ENCODE peak calls at places on chromosomes 12 and 14, in eight cellular contexts. A is nephron progenitor cell; C is gastrocnemius medialis; R is amniotic epithelial cell; U is SIG-M5; B is stimulated activated CD4-positive, alpha-beta T cell treated with anti-CD3 and anti-CD28 coated beads, Interleukin-1b, Interleukin-23, amount 100 ng/mL, for 4 hours; T is NCI-H1048; L is SHP77. V is an unnamed sample.

GRCh38 chr14:106039400-106039799 is 513.0 kb downstream of the TMEM121 start:
- DNase-seq in A (no peak), C (no peak), R (no peak), U (no peak), B (peak), T (no peak), L (no peak), V (peak)

GRCh38 chr12:103431950-103432349 is 63.8 kb downstream of the C12orf42 start:
- DNase-seq in A (no peak), C (no peak), R (no peak), U (no peak), B (no peak), T (no peak), L (no peak), V (no peak)

GRCh38 chr12:31959701-31960391 is 631 bp downstream of the RESF1 start:
- DNase-seq in A (peak), C (peak), R (peak), U (no peak), B (peak), T (no peak), L (peak), V (peak)

GRCh38 chr12:30732954-30733637 is 21.7 kb downstream of the CAPRIN2 start:
- DNase-seq in A (no peak), C (no peak), R (no peak), U (no peak), B (no peak), T (no peak), L (no peak), V (no peak)

GRCh38 chr14:105748204-105748578 is 221.8 kb downstream of the TMEM121 start:
- DNase-seq in A (no peak), C (no peak), R (no peak), U (no peak), B (no peak), T (no peak), L (no peak), V (no peak)

GRCh38 chr14:52837451-52837850 is 46.0 kb upstream of the GNPNAT1 start:
- DNase-seq in A (no peak), C (no peak), R (no peak), U (no peak), B (no peak), T (no peak), L (no peak), V (no peak)

GRCh38 chr12:89890191-89890590 is 181.6 kb upstream of the ATP2B1 start:
- DNase-seq in A (no peak), C (no peak), R (no peak), U (no peak), B (no peak), T (no peak), L (no peak), V (no peak)

GRCh38 chr12:18135086-18135485 is 45.1 kb upstream of the RERGL start:
- DNase-seq in A (no peak), C (no peak), R (no peak), U (no peak), B (no peak), T (no peak), L (no peak), V (no peak)

GRCh38 chr12:7093892-7094291 is 1.6 kb upstream of the C1R start:
- DNase-seq in A (no peak), C (no peak), R (peak), U (no peak), B (no peak), T (no peak), L (no peak), V (no peak)

GRCh38 chr12:3432868-3433267 is 58.1 kb upstream of the PRMT8 start:
- DNase-seq in A (no peak), C (no peak), R (no peak), U (no peak), B (no peak), T (no peak), L (no peak), V (no peak)

GRCh38 chr12:14284189-14284722 is 81.2 kb upstream of the ATF7IP start:
- DNase-seq in A (peak), C (no peak), R (peak), U (no peak), B (no peak), T (no peak), L (peak), V (no peak)

GRCh38 chr12:52836042-52836466 is 1.9 kb upstream of the KRT79 start:
- DNase-seq in A (no peak), C (no peak), R (peak), U (no peak), B (peak), T (no peak), L (no peak), V (peak)

GRCh38 chr12:68121143-68121542 is 38.4 kb downstream of the IFNG start:
- DNase-seq in A (no peak), C (no peak), R (no peak), U (no peak), B (no peak), T (no peak), L (no peak), V (no peak)

GRCh38 chr12:32490801-32491200 is 91.4 kb downstream of the FGD4 start:
- DNase-seq in A (no peak), C (no peak), R (no peak), U (no peak), B (no peak), T (no peak), L (no peak), V (no peak)